ENCODE peak calls at places on chromosomes 11 and 22, in five cellular contexts. G is uterus, C is stomach, D is ovary, N is right lobe of liver. K is an unnamed sample.

GRCh38 chr11:74020537-74020936 is 11.7 kb upstream of the UCP3 start:
- DNase-seq in G (no peak), C (no peak), D (no peak), N (no peak), K (no peak)

GRCh38 chr11:80898910-80899309 is 1458.1 kb upstream of the TENM4 start:
- DNase-seq in G (no peak), C (no peak), D (no peak), N (no peak), K (no peak)

GRCh38 chr11:67689178-67689577 is 14.8 kb upstream of the ALDH3B2 start:
- DNase-seq in G (no peak), C (no peak), D (no peak), N (no peak), K (no peak)

GRCh38 chr11:19232910-19233503 is 7.7 kb downstream of the E2F8 start:
- DNase-seq in G (no peak), C (no peak), D (no peak), N (no peak), K (no peak)

GRCh38 chr11:114477946-114478537 is 38.8 kb downstream of the REXO2 start:
- DNase-seq in G (no peak), C (no peak), D (no peak), N (no peak), K (no peak)

GRCh38 chr11:63762662-63763505 is 5.7 kb downstream of the ZFTA start:
- DNase-seq in G (peak; percentile 47), C (peak; percentile 54), D (peak; percentile 84), N (peak; percentile 61), K (no peak)

GRCh38 chr11:65132988-65133700 is 1.2 kb downstream of the SYVN1 start:
- DNase-seq in G (peak; percentile 28), C (peak; percentile 89), D (peak; percentile 54), N (peak; percentile 90), K (no peak)

GRCh38 chr11:68688881-68689280 is 4.5 kb downstream of the GAL start:
- DNase-seq in G (no peak), C (no peak), D (no peak), N (peak; percentile 32), K (no peak)

GRCh38 chr11:102276302-102277182 is 40.7 kb upstream of the BIRC3 start:
- DNase-seq in G (no peak), C (no peak), D (no peak), N (no peak), K (no peak)

GRCh38 chr22:44074286-44074984 is 50.3 kb downstream of the PARVB start:
- DNase-seq in G (no peak), C (no peak), D (no peak), N (no peak), K (no peak)

GRCh38 chr11:72896431-72896830 is 82.2 kb downstream of the ATG16L2 start:
- DNase-seq in G (no peak), C (no peak), D (no peak), N (no peak), K (no peak)

GRCh38 chr22:48755332-48755949 is 1072.2 kb downstream of the BRD1 start:
- DNase-seq in G (no peak), C (peak; percentile 17), D (no peak), N (peak; percentile 31), K (no peak)

GRCh38 chr11:35859311-35859710 is 84.6 kb upstream of the LDLRAD3 start:
- DNase-seq in G (no peak), C (no peak), D (no peak), N (no peak), K (no peak)

GRCh38 chr11:34719303-34719848 is 98.5 kb downstream of the EHF start:
- DNase-seq in G (no peak), C (no peak), D (no peak), N (no peak), K (no peak)

GRCh38 chr11:106156290-106156937 is 79.0 kb downstream of the AASDHPPT start:
- DNase-seq in G (peak; percentile 75), C (peak; percentile 34), D (no peak), N (no peak), K (no peak)

GRCh38 chr11:65777241-65777640 is 3.5 kb downstream of the AP5B1 start:
- DNase-seq in G (no peak), C (peak; percentile 21), D (no peak), N (peak; percentile 39), K (no peak)

GRCh38 chr11:97764605-97765004 is 1256.1 kb upstream of the CNTN5 start:
- DNase-seq in G (no peak), C (no peak), D (no peak), N (no peak), K (no peak)

GRCh38 chr11:94924074-94925031 is 49.0 kb downstream of the CWC15 start:
- DNase-seq in G (no peak), C (no peak), D (no peak), N (no peak), K (no peak)

GRCh38 chr11:65501530-65502273 is 2.9 kb downstream of the MALAT1 start:
- DNase-seq in G (no peak), C (no peak), D (peak; percentile 33), N (no peak), K (no peak)

GRCh38 chr11:72951815-72952340 is 137.7 kb downstream of the ATG16L2 start:
- DNase-seq in G (no peak), C (no peak), D (no peak), N (no peak), K (no peak)

GRCh38 chr22:49983148-49984042 is 22.8 kb downstream of the PIM3 start:
- DNase-seq in G (peak; percentile 15), C (no peak), D (peak; percentile 59), N (no peak), K (no peak)

GRCh38 chr11:66877585-66877984 is 20.7 kb downstream of the LRFN4 start:
- DNase-seq in G (no peak), C (no peak), D (no peak), N (no peak), K (no peak)

GRCh38 chr11:313787-314547 is at the start of gene IFITM1:
- DNase-seq in G (peak; percentile 62), C (no peak), D (no peak), N (peak; percentile 82), K (no peak)

GRCh38 chr22:43587574-43587973 is 175.8 kb downstream of the MPPED1 start:
- DNase-seq in G (no peak), C (no peak), D (no peak), N (no peak), K (no peak)

GRCh38 chr22:32200752-32201151 is 4.1 kb downstream of the RFPL2 start:
- DNase-seq in G (no peak), C (no peak), D (no peak), N (no peak), K (no peak)

GRCh38 chr11:119101367-119101758 is 290 bp downstream of the DPAGT1 start:
- DNase-seq in G (no peak), C (no peak), D (no peak), N (no peak), K (no peak)

GRCh38 chr11:119100960-119101349 is 698 bp downstream of the DPAGT1 start:
- DNase-seq in G (no peak), C (no peak), D (no peak), N (no peak), K (no peak)

GRCh38 chr11:119101759-119102423 is at the start of gene DPAGT1:
- DNase-seq in G (peak; percentile 95), C (peak; percentile 91), D (peak; percentile 87), N (peak; percentile 92), K (peak; percentile 91)

GRCh38 chr11:119100246-119100959 is 1.2 kb downstream of the DPAGT1 start:
- DNase-seq in G (no peak), C (no peak), D (no peak), N (no peak), K (no peak)

DNA sequence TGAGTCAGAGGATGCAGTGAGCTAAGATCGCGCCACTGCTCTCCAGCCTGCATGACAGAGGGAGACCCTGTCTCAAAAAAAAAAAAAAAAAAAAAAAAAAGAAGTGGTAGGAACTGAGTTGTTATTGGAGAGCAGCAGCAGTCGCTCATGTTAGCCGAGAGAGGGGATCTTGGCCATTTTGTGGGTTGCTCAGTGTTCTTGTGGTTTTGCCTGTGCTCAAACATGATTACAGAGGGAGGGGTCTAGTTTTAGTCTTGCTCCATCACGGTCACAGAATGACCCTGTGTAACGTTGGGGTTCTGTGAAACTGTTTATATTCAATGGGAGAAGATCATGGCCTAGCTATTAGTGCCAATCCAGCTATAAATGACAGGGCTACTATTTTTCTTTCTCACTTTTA is 1.9 kb downstream of the DPAGT1 start:
- DNase-seq in G (no peak), C (no peak), D (no peak), N (no peak), K (no peak)
- H3K4me3 ChIP-seq in G (no peak overlapping the region), C (no peak overlapping the region), D (no peak overlapping the region), N (no peak overlapping the region), K (no peak overlapping the region)

DNA sequence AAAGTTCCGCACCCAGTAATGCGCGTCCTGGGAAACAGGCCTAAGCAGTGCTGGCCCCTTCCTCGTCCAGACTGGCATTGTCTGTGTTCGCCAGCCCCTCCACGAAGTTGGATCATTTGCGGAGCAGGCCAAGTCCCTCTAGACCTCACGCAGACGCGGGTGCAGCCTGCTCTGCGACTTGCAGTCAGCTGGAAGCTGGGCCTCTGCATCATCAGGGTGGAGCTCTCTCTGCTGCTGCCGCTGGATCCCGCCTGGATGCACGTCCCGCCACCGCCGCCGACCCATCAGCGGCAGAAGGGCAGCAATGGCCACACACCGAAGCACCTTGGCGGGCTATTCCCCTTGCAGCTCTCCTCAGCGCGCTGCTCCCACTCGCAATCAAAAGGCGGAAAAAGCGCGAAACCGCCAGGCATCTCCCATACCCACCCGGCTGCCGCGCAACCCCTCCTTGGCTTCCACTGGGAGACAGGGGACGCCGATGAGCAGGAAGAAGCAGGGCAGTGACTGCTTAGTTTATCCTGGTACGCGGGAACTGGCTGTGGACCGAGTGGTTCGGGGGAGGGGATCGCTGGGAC is 34.1 kb upstream of the GLYATL1 start:
- DNase-seq in G (no peak), C (no peak), D (no peak), N (no peak), K (no peak)
- TF ChIP-seq POLR2A in G (no peak), C (no peak), D (no peak), N (no peak), K (no peak)

DNA sequence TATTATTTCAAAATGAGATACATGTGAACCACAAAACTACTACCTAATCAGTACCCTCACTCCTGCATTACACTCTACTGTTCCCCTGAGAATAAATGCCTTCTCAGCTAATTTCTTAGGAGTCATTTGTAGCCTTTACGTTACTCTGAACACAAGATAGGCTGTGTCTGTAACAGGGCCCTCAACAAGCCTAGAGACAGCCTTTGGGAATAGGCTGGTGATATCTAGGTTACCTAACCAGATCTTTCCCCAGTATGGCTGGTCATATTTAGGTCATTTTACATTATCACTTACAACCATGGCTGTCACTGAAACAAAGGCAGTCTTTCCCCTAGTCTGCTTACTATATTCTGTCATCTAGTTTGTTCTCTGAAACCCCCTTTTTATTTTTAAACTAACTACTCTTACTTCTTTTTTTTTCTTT is 14.2 kb downstream of the ATM start:
- DNase-seq in G (no peak), C (no peak), D (no peak), N (no peak), K (no peak)
- H3K4me1 ChIP-seq in G (no peaks in the 10 kb centered on the region), C (no peaks in the 10 kb centered on the region), D (no peaks in the 10 kb centered on the region), N (no peaks in the 10 kb centered on the region), K (no peaks in the 10 kb centered on the region)

DNA sequence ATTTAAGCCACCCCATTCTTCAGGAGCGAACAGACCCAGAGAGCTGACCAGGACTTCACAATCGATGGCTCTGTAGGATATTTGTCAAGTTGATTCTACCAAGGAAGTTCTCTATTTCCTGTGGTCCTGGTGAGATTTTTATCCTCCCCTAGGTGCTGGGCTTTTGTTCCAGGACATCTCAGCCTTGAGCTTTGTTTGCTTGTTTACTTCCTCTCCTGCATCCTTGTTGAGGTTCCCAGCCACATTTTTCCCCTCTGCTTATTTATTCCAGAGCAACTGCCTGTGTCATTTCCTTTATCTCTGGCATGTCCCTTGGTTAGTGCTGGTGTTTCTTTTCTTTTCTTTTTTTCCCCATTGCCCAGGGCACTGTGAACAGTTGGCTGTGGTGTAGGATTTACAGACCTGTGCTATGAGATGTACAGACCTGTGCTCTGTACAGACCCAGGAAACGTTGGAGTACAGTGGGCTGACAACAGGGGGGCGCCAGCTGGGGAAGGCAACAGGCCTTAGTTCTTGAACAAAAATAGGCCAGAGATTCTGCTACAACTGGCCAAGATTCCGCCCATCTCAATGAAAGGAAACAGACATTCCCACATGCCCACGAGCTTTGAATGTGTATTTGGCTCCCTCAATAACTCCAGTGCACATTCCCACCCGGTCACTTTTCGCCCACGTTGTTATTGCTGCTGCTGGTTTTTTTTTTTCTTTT is 235.9 kb upstream of the DDI1 start:
- DNase-seq in G (no peak), C (no peak), D (peak; percentile 38), N (no peak), K (no peak)
- H3K4me3 ChIP-seq in G (no peak overlapping the region), C (no peak overlapping the region), D (no peak overlapping the region), N (no peak overlapping the region), K (no peak overlapping the region)